ENCODE peak calls at places on chromosomes 3 and 15, in seven cellular contexts. Y is mesendoderm, M is neuronal stem cell, U is H1, L is mesenchymal stem cell, J is H9, V is trophoblast cell. S is an unnamed sample.

GRCh38 chr3:171620825-171621434 is 160.7 kb upstream of the TNIK start:
- DNase-seq in J (no peak), Y (peak), V (no peak), M (no peak), L (peak), U (no peak), S (peak)

GRCh38 chr3:113626513-113627371 is 69.7 kb downstream of the USF3 start:
- DNase-seq in M (peak), Y (peak), L (peak), U (peak), J (peak), V (peak), S (peak)

GRCh38 chr3:13877911-13878710 is 1.8 kb downstream of the WNT7A start:
- DNase-seq in Y (no peak), U (no peak), V (peak), M (peak), L (no peak), J (no peak), S (no peak)

GRCh38 chr15:37764733-37765191 is 169.7 kb upstream of the TMCO5A start:
- DNase-seq in U (no peak), L (peak), M (no peak), J (no peak), Y (peak), V (no peak), S (peak)

GRCh38 chr3:64687781-64688515 is at the start of gene ADAMTS9:
- DNase-seq in U (no peak), J (peak), Y (peak), L (peak), V (no peak), M (peak), S (peak)

GRCh38 chr3:63364909-63365308 is 86.8 kb downstream of the SYNPR start:
- DNase-seq in J (no peak), U (no peak), Y (peak), V (no peak), L (no peak), M (no peak), S (no peak)

GRCh38 chr3:152718810-152719209 is 116.1 kb upstream of the P2RY1 start:
- DNase-seq in V (peak), J (no peak), L (peak), M (no peak), U (no peak), Y (no peak), S (no peak)

GRCh38 chr3:120625199-120625598 is 29.1 kb downstream of the NDUFB4 start:
- DNase-seq in Y (no peak), M (no peak), L (no peak), J (no peak), V (no peak), U (no peak), S (no peak)

GRCh38 chr3:16468114-16469098 is 45.1 kb downstream of the RFTN1 start:
- DNase-seq in V (no peak), M (no peak), U (no peak), L (peak), Y (peak), J (no peak), S (no peak)

GRCh38 chr3:188507244-188507720 is 353.3 kb downstream of the LPP start:
- DNase-seq in J (no peak), Y (peak), M (no peak), V (no peak), U (no peak), L (peak), S (peak)

GRCh38 chr3:79367803-79368202 is 400.0 kb downstream of the ROBO1 start:
- DNase-seq in U (no peak), V (peak), J (no peak), M (no peak), Y (no peak), L (no peak), S (no peak)

GRCh38 chr3:42491876-42492507 is 10.5 kb upstream of the VIPR1 start:
- DNase-seq in J (peak), Y (no peak), M (no peak), U (no peak), L (no peak), V (no peak), S (no peak)

GRCh38 chr3:194491996-194492395 is 5.2 kb upstream of the ATP13A3 start:
- DNase-seq in L (no peak), M (no peak), V (no peak), J (no peak), U (no peak), Y (no peak), S (no peak)

GRCh38 chr3:173109143-173109542 is 31.9 kb downstream of the SPATA16 start:
- DNase-seq in Y (peak), L (no peak), U (no peak), J (no peak), M (peak), V (no peak), S (no peak)

GRCh38 chr3:196238612-196239190 is 22.4 kb downstream of the SLC51A start:
- DNase-seq in M (no peak), U (no peak), V (no peak), L (peak), J (no peak), Y (no peak), S (peak)

GRCh38 chr3:55571216-55571813 is 84.2 kb upstream of the WNT5A start:
- DNase-seq in J (no peak), L (no peak), U (no peak), M (no peak), V (no peak), Y (no peak), S (no peak)

GRCh38 chr3:126469479-126469878 is 6.2 kb downstream of the ZXDC start:
- DNase-seq in V (no peak), Y (no peak), M (no peak), J (no peak), U (no peak), L (no peak), S (no peak)

GRCh38 chr3:42961633-42962032 is 17.5 kb upstream of the GASK1A start:
- DNase-seq in L (peak), U (no peak), M (peak), J (no peak), V (peak), Y (peak), S (peak)

GRCh38 chr3:12868039-12869024 is 27.0 kb upstream of the RPL32 start:
- DNase-seq in Y (peak), V (peak), J (peak), M (peak), U (peak), L (peak), S (peak)

GRCh38 chr3:12862387-12862786 is 21.0 kb upstream of the RPL32 start:
- DNase-seq in M (no peak), J (no peak), U (no peak), Y (no peak), L (no peak), V (no peak), S (no peak)

GRCh38 chr3:12866836-12867235 is 25.5 kb upstream of the RPL32 start:
- DNase-seq in U (no peak), J (no peak), V (no peak), Y (no peak), M (no peak), L (no peak), S (no peak)

GRCh38 chr3:12861611-12862010 is 20.2 kb upstream of the RPL32 start:
- DNase-seq in U (no peak), M (no peak), L (no peak), V (no peak), J (no peak), Y (no peak), S (no peak)

DNA sequence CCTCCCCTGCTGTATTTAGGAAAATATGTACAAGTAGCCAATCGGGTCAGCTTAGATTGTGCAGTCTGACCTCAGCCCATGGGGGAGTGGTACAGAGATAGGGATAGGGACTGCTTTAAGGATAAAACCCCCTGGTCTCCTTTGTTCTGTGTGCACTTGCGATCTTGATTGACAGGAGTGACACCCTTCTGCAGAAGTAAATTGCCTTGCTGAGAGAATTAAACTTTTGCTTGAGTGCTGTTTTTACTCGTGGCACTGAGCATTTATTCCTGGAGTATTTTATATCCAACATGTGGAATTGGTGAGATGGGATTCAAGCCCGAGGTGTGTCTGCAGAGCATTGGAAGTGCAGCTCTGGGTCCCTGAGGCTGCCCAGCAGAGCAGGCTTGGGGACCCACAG is 23.9 kb upstream of the RPL32 start:
- DNase-seq in M (no peak), L (no peak), U (no peak), Y (no peak), J (no peak), V (no peak), S (no peak)
- H2BK5ac ChIP-seq in M (no peak), L (no peak), U (no peak), Y (no peak), J (no peak), V (no peak), S (no peak)

GRCh38 chr3:59257506-59257905 is 207.7 kb upstream of the CFAP20DC start:
- DNase-seq in Y (no peak), M (no peak), V (no peak), U (no peak), J (no peak), L (peak), S (peak)

GRCh38 chr3:59256233-59256632 is 206.4 kb upstream of the CFAP20DC start:
- DNase-seq in M (no peak), J (no peak), V (no peak), Y (peak), L (peak), U (no peak), S (no peak)

GRCh38 chr3:59253523-59253922 is 203.7 kb upstream of the CFAP20DC start:
- DNase-seq in J (no peak), Y (no peak), V (no peak), M (no peak), U (no peak), L (no peak), S (no peak)

GRCh38 chr3:59251899-59252298 is 202.1 kb upstream of the CFAP20DC start:
- DNase-seq in V (no peak), J (no peak), Y (no peak), L (peak), M (no peak), U (no peak), S (peak)

GRCh38 chr3:59254433-59254832 is 204.6 kb upstream of the CFAP20DC start:
- DNase-seq in U (no peak), V (no peak), L (no peak), J (no peak), Y (no peak), M (no peak), S (no peak)
- H2BK5ac ChIP-seq in U (no peak), V (no peak), L (no peak), J (no peak), Y (no peak), M (no peak), S (no peak)

DNA sequence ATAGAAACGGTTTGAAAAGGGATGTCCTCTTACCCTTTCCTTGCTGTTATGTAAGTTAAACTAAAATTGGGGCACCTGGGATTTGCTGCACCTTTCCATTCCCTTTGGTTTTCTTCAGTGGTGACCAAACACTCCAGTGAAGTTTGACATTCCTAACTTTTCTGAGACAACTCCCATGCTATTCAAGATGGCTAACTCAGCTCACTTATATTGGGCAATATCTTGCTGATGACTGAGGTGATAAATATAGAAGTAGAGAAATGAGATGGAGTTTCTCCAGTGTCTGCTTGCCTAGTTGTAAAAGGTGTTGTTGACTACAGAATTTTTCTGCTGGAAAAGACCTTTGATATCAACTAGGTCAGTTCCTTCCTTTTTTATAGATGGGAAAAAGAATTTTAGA is 291.8 kb downstream of the GAP43 start:
- DNase-seq in M (no peak), L (no peak), J (no peak), Y (no peak), V (no peak), U (no peak), S (no peak)
- H2BK5ac ChIP-seq in M (no peak), L (no peak), J (no peak), Y (no peak), V (no peak), U (no peak), S (no peak)

DNA sequence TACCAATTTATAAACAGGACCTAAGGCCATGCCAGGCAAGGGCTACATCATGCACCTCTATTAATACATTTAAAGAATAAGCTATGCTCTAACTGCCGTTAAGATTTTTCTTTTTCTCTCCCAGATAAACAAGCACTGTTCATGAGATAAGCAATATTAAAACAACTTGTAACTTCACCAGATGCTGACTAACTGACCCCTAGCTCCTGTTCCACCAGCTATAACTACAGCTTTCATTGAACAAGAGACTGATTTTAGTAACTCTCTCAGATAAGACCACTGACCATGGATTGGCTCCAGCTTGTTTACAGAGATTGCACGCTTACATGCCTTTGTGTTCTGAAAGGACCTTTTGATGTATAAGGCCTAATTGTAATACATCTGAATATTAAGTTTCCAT is 540.7 kb upstream of the NECTIN3 start:
- DNase-seq in L (no peak), U (no peak), J (no peak), V (no peak), Y (no peak), M (no peak), S (peak)
- H2BK5ac ChIP-seq in L (no peak), U (no peak), J (no peak), V (no peak), Y (no peak), M (no peak), S (peak)

GRCh38 chr3:10140996-10141546 is 507 bp upstream of the VHL start:
- DNase-seq in L (no peak), U (no peak), M (no peak), J (no peak), Y (no peak), V (no peak), S (no peak)

GRCh38 chr3:10149222-10149621 is 7.6 kb downstream of the VHL start:
- DNase-seq in M (no peak), U (no peak), J (no peak), L (no peak), Y (no peak), V (no peak), S (no peak)

GRCh38 chr3:10142707-10143560 is 1.4 kb downstream of the VHL start:
- DNase-seq in U (no peak), L (no peak), V (peak), Y (peak), J (peak), M (no peak), S (no peak)

GRCh38 chr3:10150987-10151386 is 9.4 kb downstream of the VHL start:
- DNase-seq in U (no peak), M (no peak), J (no peak), V (no peak), L (no peak), Y (no peak), S (no peak)

GRCh38 chr3:10145685-10146084 is 4.1 kb downstream of the VHL start:
- DNase-seq in Y (no peak), V (no peak), J (no peak), L (no peak), U (no peak), M (no peak), S (no peak)
- H2BK5ac ChIP-seq in Y (no peak), V (no peak), J (no peak), L (no peak), U (no peak), M (no peak), S (no peak)

DNA sequence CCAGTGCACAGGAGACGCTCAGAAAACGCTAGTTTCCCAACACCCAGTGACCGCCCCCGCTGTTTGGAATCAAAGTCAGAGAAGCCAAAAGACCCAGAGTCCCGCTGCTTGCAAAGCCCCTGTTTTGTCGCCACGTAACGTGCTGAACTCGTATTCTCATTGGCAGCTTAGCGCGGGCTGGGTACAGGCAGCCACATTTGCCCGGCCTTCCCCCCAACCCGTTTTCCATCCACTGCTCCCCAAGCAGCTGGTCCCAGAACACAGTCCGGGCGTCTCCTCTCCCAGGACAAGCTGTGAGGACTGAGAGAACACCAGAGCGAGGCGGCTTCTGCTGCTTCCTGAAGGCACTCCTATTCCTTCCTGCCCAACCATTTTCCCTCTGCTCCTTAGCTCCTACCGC is 54.8 kb downstream of the RASGRF1 start:
- DNase-seq in U (no peak), J (peak), Y (no peak), M (no peak), V (no peak), L (no peak), S (no peak)
- H2BK5ac ChIP-seq in U (no peak), J (no peak), Y (no peak), M (no peak), V (no peak), L (no peak), S (no peak)